ENCODE peak calls at places on chromosomes 2 and 18, in eight cellular contexts. S is endothelial cell, M is epithelial cell of esophagus, Q is A549, E is cardiac muscle cell, A is AG04450, B is RWPE1, P is neural crest cell. W is an unnamed sample.

GRCh38 chr2:42110287-42110973 is 58.7 kb upstream of the EML4 start:
- DNase-seq in A (peak), E (peak), P (no peak), M (no peak), Q (no peak), S (no peak), B (no peak), W (no peak)

GRCh38 chr2:195756218-195756941 is 99.4 kb downstream of the SLC39A10 start:
- DNase-seq in E (no peak), S (no peak), B (peak), P (no peak), M (peak), A (no peak), Q (no peak), W (no peak)

GRCh38 chr2:200394045-200394444 is 87.6 kb downstream of the SPATS2L start:
- DNase-seq in E (no peak), S (no peak), A (no peak), M (no peak), Q (no peak), P (no peak), B (no peak), W (no peak)

GRCh38 chr18:59528866-59529265 is 168.4 kb downstream of the CCBE1 start:
- DNase-seq in A (no peak), P (no peak), S (no peak), Q (no peak), B (no peak), M (no peak), E (no peak), W (no peak)

GRCh38 chr2:239763433-239764097 is 261.6 kb downstream of the NDUFA10 start:
- DNase-seq in M (no peak), B (no peak), P (no peak), Q (no peak), A (no peak), S (no peak), E (no peak), W (no peak)

GRCh38 chr2:13015941-13016340 is 299.2 kb downstream of the TRIB2 start:
- DNase-seq in P (no peak), Q (no peak), E (no peak), A (no peak), B (no peak), M (no peak), S (no peak), W (no peak)

GRCh38 chr2:120004254-120004653 is 8.6 kb upstream of the EPB41L5 start:
- DNase-seq in B (no peak), A (no peak), S (no peak), M (no peak), E (no peak), P (no peak), Q (no peak), W (no peak)

GRCh38 chr2:102053096-102053495 is 61.3 kb downstream of the IL1R2 start:
- DNase-seq in S (no peak), P (no peak), E (no peak), Q (no peak), A (no peak), B (no peak), M (no peak), W (no peak)

GRCh38 chr18:55321268-55322175 is 266.5 kb downstream of the TCF4 start:
- DNase-seq in A (peak), M (peak), P (peak), E (peak), S (peak), B (peak), Q (peak), W (peak)

GRCh38 chr18:3342628-3343027 is 80.7 kb downstream of the MYL12B start:
- DNase-seq in M (no peak), Q (no peak), E (no peak), B (no peak), S (no peak), A (no peak), P (no peak), W (no peak)

GRCh38 chr2:232888839-232889529 is 18.9 kb downstream of the SNORC start:
- DNase-seq in B (no peak), M (no peak), Q (no peak), E (no peak), A (no peak), P (no peak), S (no peak), W (no peak)

GRCh38 chr2:148926291-148926961 is 51.4 kb downstream of the KIF5C start:
- DNase-seq in S (peak), B (peak), E (peak), M (peak), Q (peak), P (peak), A (peak), W (peak)

GRCh38 chr18:41072946-41073345 is 882.1 kb upstream of the PIK3C3 start:
- DNase-seq in S (no peak), A (no peak), M (no peak), P (no peak), Q (no peak), E (no peak), B (no peak), W (no peak)

GRCh38 chr2:110838657-110839357 is 106.4 kb downstream of the ACOXL start:
- DNase-seq in S (no peak), E (no peak), A (no peak), M (no peak), B (no peak), Q (no peak), P (no peak), W (no peak)

GRCh38 chr2:146985753-146986152 is 859.1 kb upstream of the ACVR2A start:
- DNase-seq in P (no peak), Q (no peak), S (no peak), B (no peak), A (no peak), E (no peak), M (no peak), W (no peak)

GRCh38 chr2:177754476-177754873 is 318.1 kb downstream of the PDE11A start:
- DNase-seq in M (no peak), Q (no peak), E (peak), B (no peak), S (no peak), A (no peak), P (no peak), W (no peak)

GRCh38 chr2:173419506-173419905 is 64.8 kb downstream of the CDCA7 start:
- DNase-seq in Q (no peak), P (no peak), A (no peak), B (peak), M (peak), S (no peak), E (no peak), W (no peak)

GRCh38 chr18:57029761-57030160 is 117.1 kb upstream of the BOD1L2 start:
- DNase-seq in E (peak), B (no peak), S (no peak), Q (peak), P (no peak), M (peak), A (no peak), W (no peak)
- TF ChIP-seq CTCF in E (no peak), B (no peak), S (peak), Q (no peak), P (no peak), M (peak), A (peak), W (peak)

GRCh38 chr2:898319-898718 is 52.3 kb upstream of the SNTG2 start:
- DNase-seq in M (no peak), S (no peak), P (peak), Q (peak), A (no peak), B (no peak), E (no peak), W (no peak)
- TF ChIP-seq CTCF in M (no peak), S (peak), P (peak), Q (no peak), A (no peak), B (no peak), E (no peak), W (no peak)

DNA sequence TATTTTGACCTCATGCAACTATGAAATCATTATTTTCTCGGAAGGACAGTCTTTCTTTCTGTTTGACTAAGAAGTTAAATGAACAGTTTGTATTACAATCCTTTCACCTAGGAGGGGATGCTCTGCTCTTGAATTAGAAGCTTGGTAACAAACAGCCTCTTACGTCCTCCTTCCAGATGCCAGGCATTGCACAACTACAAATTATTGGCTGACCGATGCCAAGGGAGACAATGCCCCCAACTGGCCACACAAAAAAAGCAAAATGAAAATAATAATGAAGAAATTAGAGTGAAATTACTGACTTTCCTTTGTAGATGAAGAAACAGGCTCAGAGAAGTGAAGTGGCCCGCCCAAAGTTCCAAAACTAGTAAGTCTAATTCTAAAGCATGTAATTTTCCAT is 177.9 kb downstream of the CYRIA start:
- DNase-seq in B (peak), M (peak), A (no peak), P (peak), S (peak), E (peak), Q (peak), W (peak)
- TF ChIP-seq CTCF in B (peak), M (peak), A (no peak), P (peak), S (peak), E (peak), Q (peak), W (peak)

GRCh38 chr2:77977486-77978063 is 455.4 kb upstream of the LRRTM4 start:
- DNase-seq in B (no peak), M (no peak), A (no peak), P (no peak), Q (no peak), S (no peak), E (no peak), W (no peak)
- TF ChIP-seq CTCF in B (no peak), M (no peak), A (no peak), P (peak), Q (no peak), S (no peak), E (no peak), W (peak)

DNA sequence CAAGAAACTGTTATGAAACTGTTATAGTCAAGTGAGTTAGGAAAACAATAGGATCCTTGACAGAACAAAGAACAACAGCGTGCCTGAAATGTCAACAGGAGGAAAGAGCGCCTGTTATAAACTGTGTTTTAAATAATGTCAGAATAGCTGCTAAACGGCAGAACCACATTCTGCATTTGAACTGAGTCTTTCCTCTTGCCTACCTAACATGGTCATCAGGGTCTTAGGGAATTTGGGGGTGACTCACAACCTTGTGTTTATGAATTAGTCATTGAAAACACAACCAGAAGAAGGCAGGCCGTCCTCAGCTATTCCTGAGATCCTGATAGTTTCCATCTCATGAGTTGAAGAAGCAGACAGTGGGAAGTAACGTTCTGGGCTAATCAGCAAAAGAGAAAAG is 222.0 kb upstream of the FN1 start:
- DNase-seq in A (peak), P (no peak), M (peak), S (no peak), B (peak), E (peak), Q (peak), W (no peak)
- TF ChIP-seq CTCF in A (peak), P (no peak), M (no peak), S (no peak), B (no peak), E (no peak), Q (no peak), W (no peak)

GRCh38 chr18:36770315-36770946 is 58.4 kb downstream of the TPGS2 start:
- DNase-seq in B (no peak), P (no peak), A (no peak), E (no peak), Q (no peak), S (no peak), M (no peak), W (no peak)

GRCh38 chr18:36769172-36769571 is 59.6 kb downstream of the TPGS2 start:
- DNase-seq in S (no peak), Q (no peak), B (no peak), P (no peak), E (no peak), A (no peak), M (peak), W (no peak)

GRCh38 chr18:36771246-36771645 is 57.6 kb downstream of the TPGS2 start:
- DNase-seq in E (no peak), Q (no peak), P (no peak), S (no peak), B (no peak), A (no peak), M (no peak), W (no peak)

GRCh38 chr18:36772339-36772738 is 56.5 kb downstream of the TPGS2 start:
- DNase-seq in A (no peak), Q (no peak), P (no peak), M (no peak), B (no peak), E (no peak), S (no peak), W (no peak)

GRCh38 chr18:36769611-36770314 is 59.0 kb downstream of the TPGS2 start:
- DNase-seq in A (no peak), E (peak), S (peak), B (no peak), P (no peak), M (no peak), Q (peak), W (peak)
- TF ChIP-seq CTCF in A (peak), E (peak), S (peak), B (no peak), P (peak), M (peak), Q (peak), W (peak)

DNA sequence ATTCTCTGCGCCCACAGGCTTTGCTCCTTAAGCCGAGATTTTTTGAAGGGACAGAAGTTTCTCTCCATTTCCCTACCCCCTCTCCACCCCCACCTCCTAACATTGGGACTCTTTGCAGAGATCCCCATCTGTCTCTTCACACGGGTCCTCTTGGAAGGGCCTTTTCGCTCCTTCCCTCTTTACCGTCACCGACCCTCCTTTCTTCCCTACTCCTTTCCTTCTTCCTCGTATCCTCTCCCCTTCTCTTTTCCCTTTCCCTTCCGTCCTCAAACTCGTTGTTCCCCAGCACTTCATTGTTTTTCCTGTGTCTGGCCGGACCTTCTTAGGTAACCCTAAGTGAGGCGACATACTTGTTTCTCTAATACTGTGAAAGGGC is 660 bp downstream of the COPS7B start:
- DNase-seq in B (no peak), A (no peak), E (no peak), M (no peak), S (no peak), Q (no peak), P (no peak), W (no peak)
- TF ChIP-seq CTCF in B (peak), A (no peak), E (no peak), M (no peak), S (no peak), Q (no peak), P (no peak), W (no peak)

W was measured in Caco-2.